ENCODE peak calls at places on chromosomes 11 and 22, in five cellular contexts. P is neural progenitor cell; J is CD8-positive, alpha-beta T cell; M is AG04450; V is cardiac muscle cell. S is an unnamed sample.

GRCh38 chr22:46652081-46652929 is 32.1 kb downstream of the GRAMD4 start:
- DNase-seq in V (peak), J (no peak), P (no peak), M (no peak), S (no peak)

GRCh38 chr22:27990879-27991278 is 71.8 kb upstream of the PITPNB start:
- DNase-seq in V (peak), M (no peak), P (peak), J (no peak), S (peak)

GRCh38 chr22:48477031-48477721 is 1350.5 kb downstream of the BRD1 start:
- DNase-seq in J (no peak), M (no peak), P (no peak), V (no peak), S (peak)

GRCh38 chr11:130408401-130408890 is 20.0 kb downstream of the ADAMTS8 start:
- DNase-seq in M (no peak), J (no peak), V (no peak), P (no peak), S (no peak)

GRCh38 chr11:104623518-104623917 is 274.7 kb downstream of the CASP12 start:
- DNase-seq in P (no peak), V (peak), J (no peak), M (no peak), S (no peak)

GRCh38 chr22:17578129-17578754 is 14.9 kb downstream of the SLC25A18 start:
- DNase-seq in M (no peak), V (peak), P (no peak), J (no peak), S (peak)

GRCh38 chr11:45298718-45299117 is 12.6 kb upstream of the SYT13 start:
- DNase-seq in P (peak), V (no peak), M (no peak), J (no peak), S (no peak)

GRCh38 chr22:41445171-41446056 is 1.2 kb downstream of the TOB2 start:
- DNase-seq in J (no peak), M (no peak), P (peak), V (no peak), S (peak)

GRCh38 chr11:1387961-1388762 is 1.6 kb upstream of the BRSK2 start:
- DNase-seq in V (no peak), M (no peak), P (peak), J (no peak), S (peak)

GRCh38 chr22:46351767-46352166 is 16.3 kb downstream of the TRMU start:
- DNase-seq in M (no peak), V (no peak), J (no peak), P (no peak), S (peak)

GRCh38 chr11:45725776-45726606 is 60.6 kb upstream of the CHST1 start:
- DNase-seq in M (no peak), J (no peak), V (no peak), P (no peak), S (no peak)

GRCh38 chr11:61302550-61302949 is 7.4 kb upstream of the VWCE start:
- DNase-seq in M (no peak), J (no peak), V (no peak), P (no peak), S (no peak)

GRCh38 chr22:47621253-47621652 is 858.8 kb downstream of the TBC1D22A start:
- DNase-seq in M (no peak), P (no peak), J (no peak), V (no peak), S (no peak)

GRCh38 chr22:23242473-23243001 is 62.2 kb downstream of the BCR start:
- DNase-seq in J (no peak), V (no peak), M (no peak), P (peak), S (no peak)

GRCh38 chr22:35892192-35892591 is 136.4 kb downstream of the RBFOX2 start:
- DNase-seq in V (peak), P (no peak), J (no peak), M (peak), S (no peak)

GRCh38 chr11:129894281-129895125 is 875 bp downstream of the NFRKB start:
- DNase-seq in J (no peak), V (peak), M (no peak), P (no peak), S (no peak)

GRCh38 chr11:134331565-134332188 is at the start of gene GLB1L2:
- DNase-seq in P (peak), M (no peak), V (peak), J (peak), S (peak)
- H3K27ac ChIP-seq in P (no peak), M (no peak), V (no peak), J (peak), S (no peak)

GRCh38 chr11:125940145-125940544 is 5.7 kb upstream of the VSIG10L2 start:
- DNase-seq in V (no peak), J (no peak), M (no peak), P (no peak), S (no peak)
- H3K4me3 ChIP-seq in V (no peak), J (no peak), M (no peak), P (no peak), S (no peak)

GRCh38 chr11:58676563-58677135 is 54.2 kb downstream of the CNTF start:
- DNase-seq in P (no peak), V (no peak), M (no peak), J (no peak), S (no peak)

GRCh38 chr11:58674609-58675008 is 52.1 kb downstream of the CNTF start:
- DNase-seq in V (no peak), M (no peak), P (no peak), J (no peak), S (no peak)

GRCh38 chr11:58675344-58676155 is 53.1 kb downstream of the CNTF start:
- DNase-seq in P (peak), V (peak), J (peak), M (peak), S (peak)

DNA sequence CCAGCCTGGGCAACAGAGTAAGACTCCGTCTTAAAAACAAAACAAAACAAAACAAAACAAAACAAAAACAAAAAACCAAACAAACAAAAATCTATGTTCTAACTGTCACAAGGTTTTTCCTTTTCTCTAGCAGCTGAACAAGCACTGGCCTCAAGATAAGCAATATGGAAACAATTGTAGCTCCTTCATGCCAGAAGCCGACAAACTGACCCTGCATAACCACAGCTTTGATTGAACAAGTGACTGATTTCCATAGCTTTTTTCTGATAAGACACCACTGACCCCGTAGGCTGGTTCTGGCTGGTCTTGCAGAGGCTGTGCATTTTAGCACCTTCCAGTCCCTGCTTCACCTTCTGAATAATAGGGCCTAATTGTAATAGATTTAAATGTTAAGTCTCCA is 49.5 kb downstream of the CNTF start:
- DNase-seq in J (no peak), P (no peak), M (no peak), V (no peak), S (no peak)
- TF ChIP-seq CTCF in J (no peak), P (no peak), M (no peak), V (no peak), S (no peak)

GRCh38 chr11:2779981-2780849 is 80.4 kb upstream of the KCNQ1OT1 start:
- DNase-seq in V (peak), P (no peak), M (no peak), J (no peak), S (peak)
- H3K27ac ChIP-seq in V (peak), P (no peak), M (no peak), J (no peak), S (peak)

DNA sequence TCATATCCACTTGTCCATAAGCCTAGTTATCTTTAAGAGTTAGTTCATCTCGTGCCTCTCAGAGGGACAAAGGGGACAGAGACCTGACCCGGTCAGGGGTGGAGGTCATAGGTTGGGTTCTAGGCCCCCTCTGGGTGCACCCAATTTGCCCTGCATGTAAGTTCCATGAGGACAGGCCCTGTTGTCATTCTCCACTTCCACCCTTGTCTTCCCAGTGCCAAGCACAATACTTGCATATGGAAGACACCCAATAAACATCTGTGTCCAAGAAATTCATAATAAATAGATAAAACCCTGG is 1.3 kb upstream of the YIF1A start:
- DNase-seq in M (no peak), J (no peak), P (no peak), V (no peak), S (no peak)
- H3K4me3 ChIP-seq in M (peak), J (no peak), P (no peak), V (no peak), S (no peak)

DNA sequence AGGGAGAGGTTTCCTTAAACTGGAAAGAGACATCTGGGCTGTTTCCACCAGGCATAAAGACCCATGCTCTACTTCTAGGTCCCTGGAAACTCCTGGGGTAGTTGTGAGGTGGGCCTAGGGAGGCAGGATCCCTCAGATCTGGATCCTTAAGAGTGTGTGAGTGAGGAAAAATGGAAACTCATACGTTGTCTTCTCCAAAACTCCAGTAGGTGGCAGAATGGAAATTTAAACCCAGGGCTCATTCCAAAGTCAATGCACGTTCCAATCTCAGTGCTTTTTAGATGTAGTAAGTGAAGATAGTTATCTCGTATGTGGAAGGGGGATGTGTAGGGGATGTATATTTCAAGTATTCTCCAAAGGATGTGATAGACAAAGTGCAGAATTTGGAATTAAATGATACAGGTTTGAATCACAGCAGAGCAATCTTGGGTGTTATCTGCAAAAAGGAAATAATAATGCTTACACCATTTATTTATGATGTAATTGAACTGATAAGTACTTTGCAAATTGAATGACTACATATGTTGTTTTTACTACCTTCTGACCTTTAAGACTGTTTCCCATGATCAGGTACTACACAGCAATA is 13.1 kb upstream of the MMP1 start:
- DNase-seq in J (no peak), M (no peak), P (peak), V (peak), S (no peak)
- TF ChIP-seq CTCF in J (no peak), M (peak), P (peak), V (peak), S (no peak)

DNA sequence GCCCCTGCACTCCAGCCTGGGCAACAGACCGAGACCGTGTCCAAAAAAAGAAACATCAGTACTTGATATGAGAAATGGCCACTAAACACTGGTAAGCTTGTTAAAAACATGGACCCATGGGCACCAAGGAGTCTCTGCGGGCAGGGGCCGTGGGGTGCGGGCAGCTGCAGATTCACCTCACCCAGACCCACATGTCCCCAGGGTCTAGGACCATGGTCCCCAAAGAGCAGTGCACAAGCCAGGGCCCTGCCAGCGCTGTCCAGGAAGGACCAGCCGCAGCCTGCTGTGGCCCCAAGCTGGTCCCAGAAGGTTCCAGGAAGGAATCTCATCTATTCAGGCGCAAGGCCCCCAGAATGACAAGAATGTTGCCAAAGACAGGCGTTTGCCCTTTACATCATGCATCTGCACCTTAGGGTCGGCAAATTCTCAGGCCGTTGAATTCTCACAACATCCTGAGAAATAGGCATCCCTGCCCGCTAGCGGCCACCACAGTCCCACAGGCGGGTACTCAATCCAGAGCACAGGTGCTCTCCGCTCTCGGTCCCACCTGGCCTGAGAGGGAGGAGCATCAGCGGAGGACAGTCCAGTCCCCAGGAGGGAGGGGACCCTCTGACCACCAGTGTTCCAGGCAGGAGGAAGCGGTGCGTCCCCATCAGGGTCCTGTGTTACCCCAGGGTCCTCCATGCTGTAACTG is 9.5 kb downstream of the YPEL1 start:
- DNase-seq in J (no peak), M (no peak), V (no peak), P (no peak), S (no peak)
- H3K27ac ChIP-seq in J (no peak), M (no peak), V (no peak), P (no peak), S (no peak)

GRCh38 chr11:133953999-133954398 is 2.8 kb downstream of the IGSF9B start:
- DNase-seq in V (no peak), P (no peak), J (no peak), M (no peak), S (no peak)

GRCh38 chr11:133953571-133953970 is 3.2 kb downstream of the IGSF9B start:
- DNase-seq in V (no peak), M (no peak), P (no peak), J (no peak), S (no peak)

GRCh38 chr11:133952199-133953190 is 4.3 kb downstream of the IGSF9B start:
- DNase-seq in P (no peak), V (no peak), M (no peak), J (no peak), S (no peak)

GRCh38 chr11:133950874-133951483 is 5.8 kb downstream of the IGSF9B start:
- DNase-seq in J (no peak), P (peak), V (no peak), M (no peak), S (no peak)

DNA sequence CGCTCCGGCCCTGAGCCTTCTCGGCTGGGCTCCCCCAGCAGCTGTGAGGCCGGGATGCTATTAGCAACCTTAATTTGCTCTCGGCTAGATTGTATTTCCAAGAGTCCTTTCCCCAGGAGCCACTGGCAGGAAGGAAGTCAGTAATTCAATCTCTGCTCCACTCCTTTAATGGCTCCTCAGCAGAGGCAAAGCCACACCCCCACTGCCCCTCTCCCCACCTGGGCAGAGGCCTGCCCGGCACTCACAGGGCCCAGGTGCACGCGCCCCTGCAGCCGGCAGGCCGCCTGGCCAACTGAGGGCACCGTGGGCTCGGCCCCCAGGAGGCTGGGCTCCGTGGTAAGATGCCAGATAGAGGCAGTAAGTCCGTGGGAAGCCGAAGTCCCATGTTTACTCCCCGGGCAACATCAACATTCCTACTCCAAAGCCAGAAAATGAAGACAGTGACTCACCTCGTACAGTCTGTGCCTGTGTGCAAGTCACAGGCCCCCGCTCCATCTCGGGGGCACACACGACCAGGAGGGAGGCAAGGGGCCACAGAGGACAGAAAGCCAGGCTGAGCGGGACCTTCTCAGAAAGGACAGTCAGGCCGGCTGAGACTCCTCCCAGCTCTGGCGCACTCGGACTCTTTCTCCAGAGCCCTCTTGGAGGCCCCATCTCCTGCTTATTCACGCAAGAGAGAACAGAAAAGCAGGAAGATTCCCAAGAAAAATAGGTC is 5.1 kb downstream of the IGSF9B start:
- DNase-seq in P (peak), M (no peak), V (peak), J (no peak), S (no peak)
- H3K4me3 ChIP-seq in P (peak), M (no peak), V (no peak), J (no peak), S (peak)